ENCODE peak calls at places on chromosomes 16 and 17, in nine cellular contexts. L, J, E, U, X, Y, V, Q and B are unnamed samples. For H3K4me1 and H3K9me3, the result is how much of the 10 kb centered on the place peaks cover.

GRCh38 chr17:5115673-5116651 is at the start of gene USP6:
- DNase-seq in L (no peak), J (no peak), E (no peak), U (no peak), X (no peak), Y (no peak), V (no peak), Q (no peak), B (no peak)

GRCh38 chr17:46072998-46073397 is 73.9 kb downstream of the STH start:
- DNase-seq in L (no peak), J (no peak), E (no peak), U (peak), X (no peak), Y (no peak), V (no peak), Q (no peak), B (no peak)

GRCh38 chr16:19560078-19560477 is 4.6 kb downstream of the VPS35L start:
- DNase-seq in L (no peak), J (no peak), E (no peak), U (no peak), X (no peak), Y (no peak), V (no peak), Q (no peak), B (no peak)

GRCh38 chr17:338442-339192 is 14.0 kb downstream of the RPH3AL start:
- DNase-seq in L (no peak), J (peak), E (no peak), U (no peak), X (no peak), Y (no peak), V (no peak), Q (no peak), B (no peak)

GRCh38 chr17:82668631-82669099 is 20.4 kb upstream of the WDR45B start:
- DNase-seq in L (peak), J (peak), E (peak), U (peak), X (peak), Y (no peak), V (no peak), Q (peak), B (no peak)

GRCh38 chr17:34716291-34716690 is 136.9 kb downstream of the TMEM132E start:
- DNase-seq in L (no peak), J (no peak), E (no peak), U (no peak), X (no peak), Y (no peak), V (no peak), Q (no peak), B (no peak)

GRCh38 chr16:73215482-73216377 is 167.8 kb upstream of the ZFHX3 start:
- DNase-seq in L (no peak), J (no peak), E (no peak), U (peak), X (no peak), Y (no peak), V (no peak), Q (no peak), B (no peak)

GRCh38 chr16:1450841-1451240 is 6.5 kb upstream of the CCDC154 start:
- DNase-seq in L (no peak), J (no peak), E (no peak), U (no peak), X (no peak), Y (no peak), V (no peak), Q (no peak), B (no peak)

GRCh38 chr16:61323456-61323855 is 712.8 kb downstream of the CDH8 start:
- DNase-seq in L (no peak), J (no peak), E (no peak), U (peak), X (no peak), Y (no peak), V (no peak), Q (no peak), B (no peak)

GRCh38 chr16:15644306-15644961 is 1.5 kb upstream of the MARF1 start:
- DNase-seq in L (no peak), J (no peak), E (no peak), U (no peak), X (peak), Y (no peak), V (no peak), Q (no peak), B (no peak)

GRCh38 chr17:37698132-37698615 is 46.7 kb downstream of the HNF1B start:
- DNase-seq in L (no peak), J (no peak), E (no peak), U (no peak), X (no peak), Y (no peak), V (no peak), Q (no peak), B (no peak)

GRCh38 chr17:1985686-1986085 is 39.4 kb downstream of the RTN4RL1 start:
- DNase-seq in L (no peak), J (no peak), E (no peak), U (no peak), X (no peak), Y (no peak), V (no peak), Q (no peak), B (no peak)

GRCh38 chr16:10312784-10313724 is 72.8 kb upstream of the ATF7IP2 start:
- DNase-seq in L (no peak), J (peak), E (no peak), U (no peak), X (no peak), Y (no peak), V (no peak), Q (no peak), B (no peak)

GRCh38 chr16:11949527-11949926 is 7.7 kb upstream of the NPIPB2 start:
- DNase-seq in L (no peak), J (no peak), E (peak), U (peak), X (peak), Y (no peak), V (peak), Q (no peak), B (peak)

GRCh38 chr16:56912746-56913703 is 18.9 kb upstream of the HERPUD1 start:
- DNase-seq in L (no peak), J (no peak), E (no peak), U (peak), X (no peak), Y (no peak), V (peak), Q (no peak), B (no peak)

GRCh38 chr16:56910114-56910511 is 21.8 kb upstream of the HERPUD1 start:
- DNase-seq in L (no peak), J (no peak), E (no peak), U (no peak), X (no peak), Y (no peak), V (no peak), Q (no peak), B (no peak)

GRCh38 chr16:56911771-56912541 is 20.0 kb upstream of the HERPUD1 start:
- DNase-seq in L (peak), J (peak), E (peak), U (peak), X (no peak), Y (no peak), V (peak), Q (peak), B (no peak)

GRCh38 chr16:56909484-56910113 is 22.3 kb upstream of the HERPUD1 start:
- DNase-seq in L (no peak), J (no peak), E (no peak), U (no peak), X (no peak), Y (no peak), V (no peak), Q (no peak), B (no peak)

GRCh38 chr16:56910654-56911539 is 21.0 kb upstream of the HERPUD1 start:
- DNase-seq in L (peak), J (no peak), E (peak), U (peak), X (no peak), Y (no peak), V (peak), Q (no peak), B (no peak)
- H3K4me1 ChIP-seq in L (under half), J (half or more), E (under half), U (under half), X (under half), Y (under half), V (under half), Q (under half), B (under half)

DNA sequence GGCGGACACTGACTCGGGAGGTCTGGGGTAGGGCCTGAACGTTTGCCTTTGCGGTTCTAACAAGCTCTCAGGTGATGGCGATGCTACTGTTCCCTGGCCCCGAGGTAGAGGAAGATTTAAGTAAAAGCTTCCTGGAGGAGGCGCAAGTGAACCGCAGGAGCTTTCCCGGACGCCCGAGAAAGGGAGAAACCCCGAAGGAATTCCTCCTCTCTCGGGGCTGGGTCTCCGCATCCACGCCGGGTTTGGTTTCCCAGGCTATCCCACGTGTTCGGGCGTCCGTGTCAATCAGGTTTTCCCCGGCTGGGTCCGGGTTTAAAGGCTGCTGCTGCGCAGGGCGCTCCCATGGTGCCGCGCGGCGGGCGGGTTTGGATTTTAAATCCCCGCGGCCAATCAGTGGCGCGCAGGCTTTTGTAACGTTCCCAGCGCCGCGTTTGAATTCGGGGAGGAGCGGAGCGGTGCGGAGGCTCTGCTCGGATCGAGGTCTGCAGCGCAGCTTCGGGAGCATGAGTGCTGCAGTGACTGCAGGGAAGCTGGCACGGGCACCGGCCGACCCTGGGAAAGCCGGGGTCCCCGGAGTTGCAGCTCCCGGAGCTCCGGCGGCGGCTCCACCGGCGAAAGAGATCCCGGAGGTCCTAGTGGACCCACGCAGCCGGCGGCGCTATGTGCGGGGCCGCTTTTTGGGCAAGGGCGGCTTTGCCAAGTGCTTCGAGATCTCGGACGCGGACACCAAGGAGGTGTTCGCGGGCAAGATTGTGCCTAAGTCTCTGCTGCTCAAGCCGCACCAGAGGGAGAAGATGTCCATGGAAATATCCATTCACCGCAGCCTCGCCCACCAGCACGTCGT is at the start of gene PLK1:
- DNase-seq in L (peak), J (peak), E (peak), U (peak), X (peak), Y (peak), V (peak), Q (peak), B (peak)
- H3K27ac ChIP-seq in L (no peak), J (peak), E (no peak), U (peak), X (no peak), Y (no peak), V (no peak), Q (no peak), B (peak)

DNA sequence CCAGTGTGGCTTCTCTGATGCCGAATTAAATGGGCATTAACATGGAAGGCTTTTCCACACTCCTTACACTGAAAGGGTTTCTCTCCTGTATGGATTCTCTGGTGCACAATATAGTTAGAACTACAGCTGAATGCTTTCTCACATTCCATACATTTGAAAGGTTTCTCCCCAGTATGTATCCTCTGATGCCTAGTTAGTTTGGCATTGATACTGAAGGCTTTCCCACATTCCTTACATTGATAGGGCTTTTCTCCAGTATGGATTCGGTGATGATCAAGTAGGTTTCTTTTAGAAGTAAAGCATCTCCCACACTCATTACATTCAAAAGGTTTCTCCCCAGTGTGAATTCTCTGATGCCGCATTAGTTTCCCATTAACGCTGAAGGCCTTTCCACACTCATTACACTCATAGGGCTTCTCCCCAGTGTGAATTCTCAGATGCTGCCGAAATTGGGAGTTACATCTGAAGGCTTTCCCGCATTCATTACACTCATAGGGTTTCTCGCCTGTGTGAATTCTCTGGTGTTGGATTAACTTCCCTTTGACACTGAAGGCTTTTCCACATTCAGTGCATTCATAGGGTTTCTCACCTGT is 6.5 kb upstream of the TLE7 start:
- DNase-seq in L (no peak), J (no peak), E (no peak), U (no peak), X (no peak), Y (no peak), V (no peak), Q (no peak), B (no peak)
- H3K9me3 ChIP-seq in L (half or more), J (half or more), E (half or more), U (under half), X (under half), Y (under half), V (under half), Q (half or more), B (under half)

GRCh38 chr17:63702616-63703015 is 2.7 kb upstream of the LIMD2 start:
- DNase-seq in L (no peak), J (no peak), E (no peak), U (no peak), X (no peak), Y (no peak), V (no peak), Q (no peak), B (no peak)
- H3K4me1 ChIP-seq in L (under half), J (under half), E (under half), U (under half), X (under half), Y (under half), V (under half), Q (half or more), B (under half)

DNA sequence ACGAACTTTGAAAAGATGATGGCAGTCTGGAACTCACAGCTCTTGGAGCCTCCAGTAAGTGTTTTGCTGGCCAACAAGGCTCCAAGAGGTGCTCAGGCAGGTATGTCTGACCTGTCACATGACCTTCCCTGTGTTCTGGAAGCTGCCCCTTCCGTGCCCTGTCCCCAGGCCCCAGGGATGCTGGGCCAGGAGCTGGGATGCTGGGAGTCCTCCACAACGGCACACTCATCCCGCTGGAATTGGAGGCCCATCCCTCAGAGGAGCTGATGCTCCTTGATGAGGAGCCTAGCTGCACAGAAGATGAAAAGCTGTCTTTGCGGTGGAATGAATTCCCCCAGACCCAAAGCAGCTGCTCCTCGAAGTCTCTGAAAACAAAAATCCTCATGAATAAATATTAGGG is 47.8 kb downstream of the HOXB1 start:
- DNase-seq in L (no peak), J (no peak), E (no peak), U (no peak), X (no peak), Y (no peak), V (no peak), Q (no peak), B (no peak)
- H3K27ac ChIP-seq in L (no peak), J (no peak), E (no peak), U (no peak), X (no peak), Y (no peak), V (no peak), Q (no peak), B (no peak)

GRCh38 chr16:89993971-89994370 is 25.3 kb downstream of the DBNDD1 start:
- DNase-seq in L (no peak), J (no peak), E (no peak), U (no peak), X (no peak), Y (no peak), V (no peak), Q (no peak), B (no peak)
- H3K9me3 ChIP-seq in L (under half), J (under half), E (under half), U (under half), X (under half), Y (under half), V (under half), Q (under half), B (under half)

GRCh38 chr17:40063034-40063765 is 435 bp downstream of the THRA start:
- DNase-seq in L (peak), J (peak), E (peak), U (peak), X (no peak), Y (peak), V (peak), Q (peak), B (peak)

GRCh38 chr17:40065771-40066510 is 3.2 kb downstream of the THRA start:
- DNase-seq in L (peak), J (no peak), E (no peak), U (no peak), X (no peak), Y (no peak), V (peak), Q (no peak), B (no peak)

GRCh38 chr17:40063915-40064531 is 1.3 kb downstream of the THRA start:
- DNase-seq in L (peak), J (no peak), E (peak), U (no peak), X (no peak), Y (no peak), V (no peak), Q (no peak), B (no peak)

GRCh38 chr17:40067710-40068109 is 4.9 kb downstream of the THRA start:
- DNase-seq in L (peak), J (no peak), E (no peak), U (no peak), X (no peak), Y (no peak), V (no peak), Q (no peak), B (no peak)

DNA sequence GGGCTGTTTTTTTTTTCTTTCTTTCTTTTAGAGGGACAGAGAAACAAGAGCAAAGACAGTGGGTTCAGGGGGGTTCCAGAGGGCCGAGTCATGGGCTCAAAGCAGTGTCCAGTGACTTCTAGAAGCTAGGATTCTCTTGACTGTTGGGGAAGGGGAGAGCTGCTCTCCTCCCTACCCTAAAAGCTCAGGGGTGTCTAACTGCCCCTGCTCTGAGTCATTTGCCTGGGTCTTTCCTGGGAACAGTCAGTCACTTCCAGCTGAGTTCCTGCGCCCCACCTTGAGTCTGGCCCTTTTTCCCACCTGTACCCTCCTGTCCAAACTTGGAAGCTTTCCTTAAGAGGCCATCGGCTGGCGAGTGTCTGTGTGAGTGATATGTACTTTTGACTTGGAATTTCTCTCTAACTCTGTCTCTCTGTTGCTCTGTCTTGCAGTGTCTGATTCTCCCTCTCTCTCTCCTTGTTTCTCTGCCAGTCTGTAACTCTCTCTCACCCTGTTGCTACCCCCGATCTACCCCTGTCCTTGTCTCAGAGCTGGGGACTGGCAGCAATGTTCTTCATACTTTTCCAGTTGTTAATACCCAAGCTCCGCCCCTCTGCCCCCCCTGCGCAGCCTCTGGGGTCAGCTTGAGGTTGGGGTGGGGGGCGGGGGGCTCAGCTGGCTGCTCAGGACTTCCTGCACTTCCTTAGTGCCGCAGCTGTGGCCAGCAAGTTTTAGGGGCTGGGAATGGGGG is 2.4 kb downstream of the THRA start:
- DNase-seq in L (peak), J (no peak), E (no peak), U (peak), X (no peak), Y (no peak), V (no peak), Q (no peak), B (no peak)
- H3K4me1 ChIP-seq in L (half or more), J (half or more), E (half or more), U (half or more), X (under half), Y (under half), V (under half), Q (half or more), B (under half)

GRCh38 chr16:79484237-79484636 is 116.3 kb downstream of the MAF start:
- DNase-seq in L (no peak), J (no peak), E (no peak), U (no peak), X (no peak), Y (no peak), V (no peak), Q (no peak), B (no peak)
- H3K27ac ChIP-seq in L (no peak), J (no peak), E (no peak), U (no peak), X (no peak), Y (no peak), V (no peak), Q (no peak), B (no peak)

GRCh38 chr16:35185366-35186044 is 1726.1 kb downstream of the TP53TG3F start:
- DNase-seq in L (no peak), J (no peak), E (no peak), U (no peak), X (no peak), Y (no peak), V (no peak), Q (no peak), B (no peak)
- H3K9me3 ChIP-seq in L (under half), J (half or more), E (under half), U (under half), X (under half), Y (under half), V (under half), Q (under half), B (under half)

DNA sequence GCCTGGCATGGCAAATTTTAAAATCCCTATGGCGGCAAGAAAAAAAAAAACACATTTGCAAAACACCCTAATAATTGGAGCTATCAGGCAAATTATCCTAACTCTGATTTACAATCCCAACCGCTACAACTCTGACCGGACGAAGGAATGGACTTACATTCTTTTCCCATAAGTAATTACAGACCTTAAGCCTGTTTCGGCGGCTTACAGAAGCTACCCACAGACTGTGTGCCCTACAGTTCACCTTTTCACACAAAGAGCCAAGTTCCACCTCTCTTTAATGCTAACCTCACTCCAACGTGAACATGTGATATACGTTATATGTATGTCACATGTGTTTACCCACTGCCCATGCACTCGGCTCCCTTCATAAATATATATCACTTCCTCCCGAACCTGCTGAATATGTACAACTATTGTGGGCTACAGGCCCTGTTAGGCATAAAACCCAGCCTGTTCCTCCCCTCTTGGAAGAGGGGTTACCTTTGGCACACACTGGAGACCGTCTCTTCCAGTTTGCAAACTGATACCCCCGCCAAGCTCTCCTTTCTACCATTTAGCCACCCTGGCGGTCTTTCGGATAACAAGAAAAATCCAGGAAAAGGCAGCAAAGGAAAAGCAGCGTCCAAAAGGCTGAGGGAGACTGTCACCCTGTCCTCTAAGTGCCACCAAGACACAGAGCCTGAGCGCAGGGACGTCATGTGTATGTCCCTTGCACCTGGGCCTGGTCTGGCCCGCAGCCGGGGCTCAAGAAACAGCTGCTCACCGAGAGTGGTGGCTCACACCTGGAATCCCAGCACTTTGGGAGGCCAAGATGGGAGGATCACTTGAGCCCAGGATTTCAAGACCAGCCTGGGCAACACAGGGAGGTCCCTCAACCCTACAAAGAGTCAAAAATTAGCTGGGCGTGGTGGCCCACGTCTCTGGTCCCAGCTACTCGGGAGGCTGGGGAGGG is 8.9 kb upstream of the MEAK7 start:
- DNase-seq in L (no peak), J (no peak), E (no peak), U (peak), X (no peak), Y (no peak), V (no peak), Q (no peak), B (no peak)
- H3K4me1 ChIP-seq in L (under half), J (under half), E (under half), U (under half), X (under half), Y (under half), V (under half), Q (under half), B (half or more)